ENCODE peak calls at places on chromosome 22, in ten cellular contexts. Y is stimulated activated CD4-positive, alpha-beta T cell treated with anti-CD3 and anti-CD28 coated beads, Interleukin-1b, Interleukin-23, amount 100 ng/mL, for 1 hour; M is NCI-H446; J is HEK293T; Z is activated CD4-positive, alpha-beta T cell treated with anti-CD3 and anti-CD28 coated beads for 4 hours; I is cardiac muscle cell; N is T47D; T is NCI-H345; R is activated T-helper 1 cell treated with anti-CD3 and anti-CD28 coated beads, Interleukin-12 subunit alpha, Interleukin-12 subunit beta, Interleukin-2, Interleukin-4 antibody, amounts not matched to agents 30 ng/mL and 10 ng/mL and 1 ng/mL, durations not matched to agents 14 hours and 24 hours and 36 hours; F is esophagus squamous epithelium. H is an unnamed sample.

GRCh38 chr22:45531441-45531840 is 28.8 kb downstream of the FBLN1 start:
- DNase-seq in Y (no peak), J (no peak), T (no peak), M (no peak), F (no peak), Z (no peak), R (no peak), I (peak; percentile 7), N (no peak), H (no peak)

GRCh38 chr22:39318507-39319283 is 728 bp downstream of the RPL3 start:
- DNase-seq in T (peak; percentile 16), Z (peak; percentile 49), N (peak; percentile 42), M (peak; percentile 43), F (no peak), Y (no peak), I (peak; percentile 56), J (no peak), R (peak; percentile 34), H (no peak)

GRCh38 chr22:21067901-21068680 is 22.3 kb downstream of the LRRC74B start:
- DNase-seq in F (no peak), T (no peak), J (no peak), N (no peak), I (no peak), Y (no peak), M (no peak), R (no peak), Z (no peak), H (no peak)

GRCh38 chr22:17739196-17739975 is 34.9 kb downstream of the BID start:
- DNase-seq in J (no peak), Y (no peak), M (no peak), R (no peak), N (no peak), I (no peak), F (no peak), Z (no peak), T (no peak), H (no peak)

GRCh38 chr22:25909988-25910387 is 168.0 kb downstream of the MYO18B start:
- DNase-seq in Y (no peak), I (no peak), T (no peak), R (no peak), J (no peak), Z (no peak), N (no peak), M (no peak), F (no peak), H (no peak)

GRCh38 chr22:44669725-44670027 is 32.3 kb upstream of the PRR5 start:
- DNase-seq in J (peak; percentile 70), M (no peak), I (peak; percentile 47), F (no peak), N (no peak), Y (no peak), Z (no peak), R (no peak), T (no peak), H (no peak)

GRCh38 chr22:48503876-48504275 is 1323.8 kb downstream of the BRD1 start:
- DNase-seq in R (no peak), N (no peak), M (no peak), J (no peak), F (no peak), T (no peak), Z (no peak), Y (no peak), I (no peak), H (no peak)

GRCh38 chr22:30866811-30867271 is 101.7 kb downstream of the MORC2 start:
- DNase-seq in I (no peak), M (no peak), J (no peak), R (no peak), F (no peak), Z (no peak), N (no peak), Y (no peak), T (no peak), H (no peak)

GRCh38 chr22:30062256-30062655 is 18.0 kb upstream of the HORMAD2 start:
- DNase-seq in T (no peak), J (no peak), Z (no peak), I (no peak), M (no peak), Y (no peak), R (no peak), F (no peak), N (no peak), H (no peak)

GRCh38 chr22:27329471-27329870 is 472.1 kb downstream of the MN1 start:
- DNase-seq in M (no peak), I (peak; percentile 36), N (no peak), Z (no peak), J (no peak), F (no peak), Y (no peak), T (no peak), R (no peak), H (no peak)

GRCh38 chr22:48806227-48806781 is 1021.4 kb downstream of the BRD1 start:
- DNase-seq in R (no peak), N (no peak), J (no peak), Z (no peak), Y (no peak), T (no peak), I (no peak), F (no peak), M (no peak), H (no peak)

GRCh38 chr22:28604961-28605360 is 74.7 kb downstream of the TTC28 start:
- DNase-seq in I (no peak), M (no peak), F (no peak), J (no peak), Z (no peak), T (no peak), Y (no peak), R (no peak), N (no peak), H (no peak)